ENCODE peak calls at places on chromosomes 12 and 14, in six cellular contexts. O, K, E, P, U and G are unnamed samples.
A peak's percentile ranks its signal among the peaks of the same experiment; 100 is the strongest.

GRCh38 chr12:67721216-67721615 is 72.7 kb downstream of the DYRK2 start:
- DNase-seq in K (no peak), O (no peak), P (no peak), U (no peak), E (no peak), G (no peak)

GRCh38 chr12:117872521-117873169 is 96.1 kb downstream of the KSR2 start:
- DNase-seq in K (no peak), E (no peak), U (no peak), O (no peak), P (no peak), G (no peak)

GRCh38 chr14:81818271-81818670 is 284.6 kb upstream of the SEL1L start:
- DNase-seq in K (no peak), E (no peak), O (no peak), P (no peak), U (no peak), G (no peak)

GRCh38 chr14:90489306-90489705 is 92.5 kb downstream of the CALM1 start:
- DNase-seq in P (no peak), O (no peak), U (no peak), E (no peak), K (no peak), G (no peak)

GRCh38 chr12:4910502-4911315 is 1.0 kb downstream of the KCNA1 start:
- DNase-seq in P (no peak), E (no peak), U (no peak), O (peak; percentile 2), K (peak; percentile 16), G (no peak)

GRCh38 chr14:53542692-53543091 is 389.6 kb upstream of the DDHD1 start:
- DNase-seq in E (peak; percentile 27), P (no peak), O (peak; percentile 6), U (no peak), K (peak; percentile 72), G (peak; percentile 35)

GRCh38 chr12:66776974-66777373 is 98.1 kb upstream of the GRIP1 start:
- DNase-seq in E (no peak), K (no peak), U (no peak), P (no peak), O (no peak), G (no peak)

GRCh38 chr12:49357099-49357678 is 10.1 kb upstream of the SPATS2 start:
- DNase-seq in E (no peak), U (no peak), P (peak; percentile 57), O (peak; percentile 84), K (peak; percentile 72), G (no peak)

GRCh38 chr14:53927171-53927570 is 29.5 kb downstream of the BMP4 start:
- DNase-seq in E (peak; percentile 9), U (no peak), O (peak; percentile 58), K (peak; percentile 95), P (peak; percentile 75), G (no peak)

GRCh38 chr12:49527361-49528130 is 11.3 kb upstream of the KCNH3 start:
- DNase-seq in U (no peak), E (no peak), P (no peak), K (no peak), O (no peak), G (no peak)

GRCh38 chr12:48366131-48366530 is 15.4 kb upstream of the ZNF641 start:
- DNase-seq in E (no peak), U (no peak), P (no peak), K (no peak), O (no peak), G (no peak)

GRCh38 chr14:77187649-77188012 is 6.0 kb downstream of the TMEM63C start:
- DNase-seq in P (no peak), E (no peak), U (no peak), O (no peak), K (no peak), G (no peak)

GRCh38 chr14:102086346-102086971 is 385 bp downstream of the HSP90AA1 start:
- DNase-seq in E (no peak), K (peak; percentile 57), U (no peak), P (peak; percentile 42), O (peak; percentile 76), G (no peak)

GRCh38 chr14:31336646-31337045 is 83.7 kb downstream of the HEATR5A start:
- DNase-seq in U (no peak), O (peak; percentile 76), K (peak; percentile 18), E (peak; percentile 72), P (peak; percentile 45), G (no peak)

GRCh38 chr12:52181757-52182156 is 10.1 kb downstream of the KRT80 start:
- DNase-seq in E (no peak), O (peak; percentile 91), U (no peak), P (peak; percentile 71), K (peak; percentile 86), G (peak; percentile 81)